ENCODE peak calls at places on chromosomes 2 and 18, in five cellular contexts. Y is endothelial cell of umbilical vein, W is A549, O is HepG2, X is K562. D is an unnamed sample.

GRCh38 chr2:64624862-64625261 is 28.9 kb downstream of the SERTAD2 start:
- DNase-seq in X (no peak), W (no peak), Y (no peak), O (no peak), D (no peak)

GRCh38 chr2:20447437-20448245 is 767 bp downstream of the RHOB start:
- DNase-seq in Y (peak), W (peak), O (no peak), X (no peak), D (peak)

GRCh38 chr2:161005170-161005569 is 155.1 kb upstream of the TANK start:
- DNase-seq in W (no peak), X (no peak), O (no peak), Y (no peak), D (no peak)

GRCh38 chr18:26617151-26617554 is 68.8 kb upstream of the KCTD1 start:
- DNase-seq in Y (no peak), O (peak), W (peak), X (no peak), D (no peak)

GRCh38 chr2:85785027-85785822 is 31.4 kb downstream of the ATOH8 start:
- DNase-seq in X (no peak), O (no peak), W (no peak), Y (no peak), D (peak)

GRCh38 chr2:185578293-185578692 is 160.3 kb upstream of the FSIP2 start:
- DNase-seq in X (no peak), O (no peak), Y (no peak), W (no peak), D (no peak)

GRCh38 chr2:222900354-222900753 is 39.5 kb downstream of the ACSL3 start:
- DNase-seq in X (no peak), O (no peak), Y (peak), W (no peak), D (no peak)

GRCh38 chr18:58520964-58521363 is 107.9 kb downstream of the ALPK2 start:
- DNase-seq in Y (no peak), W (no peak), X (peak), O (no peak), D (no peak)

GRCh38 chr2:217555075-217555876 is 447.5 kb downstream of the TNS1 start:
- DNase-seq in O (no peak), X (no peak), W (no peak), Y (no peak), D (no peak)

GRCh38 chr18:22542400-22542835 is 124.7 kb upstream of the CTAGE1 start:
- DNase-seq in O (peak), W (no peak), Y (no peak), X (no peak), D (no peak)

GRCh38 chr2:113157108-113157896 is 16.5 kb upstream of the PSD4 start:
- DNase-seq in O (no peak), Y (no peak), W (no peak), X (peak), D (peak)

GRCh38 chr2:133040175-133040574 is 370.2 kb upstream of the LYPD1 start:
- DNase-seq in X (no peak), Y (no peak), O (no peak), W (no peak), D (no peak)

GRCh38 chr2:74975016-74975415 is 16.6 kb downstream of the POLE4 start:
- DNase-seq in W (no peak), Y (no peak), X (no peak), O (no peak), D (no peak)

GRCh38 chr2:213086566-213086965 is 64.8 kb downstream of the IKZF2 start:
- DNase-seq in O (no peak), Y (no peak), X (no peak), W (no peak), D (no peak)

GRCh38 chr2:111164078-111164477 is 43.4 kb downstream of the BCL2L11 start:
- DNase-seq in W (no peak), Y (no peak), O (no peak), X (no peak), D (no peak)

GRCh38 chr18:74310411-74310810 is 5.2 kb upstream of the C18orf63 start:
- DNase-seq in Y (peak), X (no peak), O (peak), W (peak), D (peak)

GRCh38 chr2:144357623-144358400 is 162.1 kb downstream of the ZEB2 start:
- DNase-seq in O (peak), Y (peak), X (peak), W (peak), D (no peak)

GRCh38 chr2:207812858-207813175 is 43.1 kb upstream of the FZD5 start:
- DNase-seq in X (no peak), Y (no peak), O (no peak), W (no peak), D (no peak)

GRCh38 chr18:26017929-26018328 is 72.5 kb downstream of the SS18 start:
- DNase-seq in W (peak), Y (peak), O (no peak), X (no peak), D (peak)

GRCh38 chr2:62672601-62673000 is 32.9 kb upstream of the EHBP1 start:
- DNase-seq in Y (no peak), W (peak), O (peak), X (no peak), D (no peak)

GRCh38 chr18:35282353-35282752 is 7.7 kb downstream of the ZSCAN30 start:
- DNase-seq in O (peak), W (no peak), Y (peak), X (no peak), D (no peak)

GRCh38 chr18:67302043-67302442 is 214.5 kb downstream of the DSEL start:
- DNase-seq in X (no peak), W (no peak), Y (peak), O (no peak), D (no peak)

GRCh38 chr2:64650722-64651338 is 2.9 kb downstream of the SERTAD2 start:
- DNase-seq in W (peak), Y (no peak), O (peak), X (no peak), D (no peak)

GRCh38 chr2:171389325-171389724 is 44.5 kb downstream of the METTL8 start:
- DNase-seq in X (no peak), Y (no peak), W (no peak), O (no peak), D (no peak)

GRCh38 chr2:227661019-227661726 is 5.4 kb upstream of the SCYGR5 start:
- DNase-seq in O (no peak), X (no peak), W (no peak), Y (no peak), D (no peak)

GRCh38 chr2:227653419-227653818 is 13.2 kb upstream of the SCYGR5 start:
- DNase-seq in Y (no peak), X (no peak), W (peak), O (peak), D (no peak)

GRCh38 chr2:227657204-227657845 is 9.3 kb upstream of the SCYGR5 start:
- DNase-seq in Y (no peak), X (no peak), O (no peak), W (peak), D (no peak)

GRCh38 chr2:227655454-227655853 is 11.2 kb upstream of the SCYGR5 start:
- DNase-seq in W (peak), Y (peak), X (peak), O (peak), D (peak)
- TF ChIP-seq MAX in W (peak), Y (no peak), X (no peak), O (no peak), D (no peak)

GRCh38 chr2:239817011-239817490 is 208.1 kb downstream of the NDUFA10 start:
- DNase-seq in O (no peak), Y (no peak), W (no peak), X (no peak), D (no peak)
- TF ChIP-seq MYC in O (no peak), Y (no peak), W (no peak), X (no peak), D (no peak)

DNA sequence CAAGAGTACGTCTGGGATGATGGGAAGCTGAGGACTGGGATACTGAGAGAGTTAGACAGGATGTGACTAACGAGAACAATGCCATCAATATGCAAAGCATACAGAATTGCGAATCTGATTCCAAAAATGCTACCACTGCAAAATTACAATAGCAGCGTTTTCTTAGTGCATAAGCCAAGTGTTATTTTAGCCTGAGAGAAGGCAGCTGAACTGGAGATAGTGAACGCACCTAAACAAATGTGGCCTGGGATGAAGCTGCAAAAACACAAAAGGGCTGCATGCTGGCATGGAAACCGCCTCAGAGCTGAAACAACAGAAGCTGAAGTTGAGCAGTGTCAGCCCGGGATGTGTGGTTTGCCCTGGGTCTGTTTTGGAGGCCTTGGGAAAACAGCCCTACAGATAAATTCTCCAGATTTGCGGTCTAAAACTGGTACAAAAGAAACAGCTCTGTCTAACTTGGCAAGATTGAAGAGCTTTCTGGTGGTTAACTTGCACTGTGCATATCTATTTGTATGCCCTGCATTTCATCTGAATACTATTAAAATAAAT is 45.5 kb downstream of the LYPD6 start:
- DNase-seq in X (no peak), O (no peak), Y (peak), W (no peak), D (no peak)
- TF ChIP-seq MAX in X (no peak), O (no peak), Y (no peak), W (no peak), D (no peak)

GRCh38 chr2:175941699-175942098 is 60.4 kb downstream of the LNPK start:
- DNase-seq in X (no peak), O (no peak), Y (no peak), W (no peak), D (no peak)
- TF ChIP-seq MYC in X (no peak), O (no peak), Y (no peak), W (no peak), D (no peak)

GRCh38 chr2:142041996-142042395 is 88.8 kb downstream of the LRP1B start:
- DNase-seq in W (no peak), O (no peak), X (no peak), Y (no peak), D (no peak)
- TF ChIP-seq MAX in W (no peak), O (no peak), X (no peak), Y (no peak), D (no peak)

GRCh38 chr2:8090748-8091700 is 590.8 kb upstream of the ID2 start:
- DNase-seq in X (peak), W (peak), O (peak), Y (no peak), D (peak)
- TF ChIP-seq MYC in X (no peak), W (no peak), O (peak), Y (no peak), D (no peak)

GRCh38 chr2:48043746-48044145 is 137.4 kb upstream of the FBXO11 start:
- DNase-seq in W (peak), Y (no peak), O (no peak), X (no peak), D (no peak)

GRCh38 chr2:48039209-48039990 is 133.1 kb upstream of the FBXO11 start:
- DNase-seq in W (no peak), Y (no peak), X (no peak), O (no peak), D (no peak)

GRCh38 chr2:48045613-48046012 is 139.3 kb upstream of the FBXO11 start:
- DNase-seq in W (no peak), X (no peak), Y (no peak), O (no peak), D (no peak)

GRCh38 chr2:48048725-48049124 is 142.4 kb upstream of the FBXO11 start:
- DNase-seq in W (no peak), Y (no peak), O (no peak), X (no peak), D (no peak)

DNA sequence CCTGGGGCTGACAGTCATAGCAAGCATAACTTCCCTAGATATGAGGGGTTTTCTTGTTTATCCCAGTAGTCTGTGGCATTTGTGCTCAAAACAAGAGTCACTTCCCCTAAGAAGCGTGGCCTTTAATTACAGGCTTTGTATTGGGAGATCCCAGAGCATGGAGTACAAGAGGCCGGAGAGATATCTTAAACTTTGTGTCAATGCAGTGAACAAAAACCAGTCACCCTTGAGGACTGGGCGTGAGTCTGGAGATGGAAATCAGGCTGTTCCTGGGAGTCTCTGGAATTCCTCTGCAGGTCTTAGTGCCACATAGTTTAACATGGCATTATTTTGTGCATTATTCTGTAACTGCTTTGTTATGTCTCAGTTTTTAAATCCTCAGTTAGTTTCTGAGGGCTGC is 137.0 kb upstream of the FBXO11 start:
- DNase-seq in O (no peak), Y (no peak), W (no peak), X (no peak), D (no peak)
- TF ChIP-seq MAX in O (no peak), Y (no peak), W (no peak), X (no peak), D (no peak)

D was measured in NB4.